ENCODE peak calls at places on chromosomes 11 and 22, in ten cellular contexts. R is AG10803; S is HL-60; J is kidney; M is mesenchymal stem cell; H is effector memory CD4-positive, alpha-beta T cell; N is PC-3; C is right cardiac atrium; T is fibroblast of pulmonary artery; I is AG04449. P is an unnamed sample.
A peak's percentile ranks its signal among the peaks of the same experiment; 100 is the strongest.

GRCh38 chr11:36389006-36389405 is 92.9 kb downstream of the PRR5L start:
- DNase-seq in R (no peak), S (no peak), J (no peak), M (no peak), H (no peak), N (no peak), C (no peak), T (no peak), I (no peak), P (no peak)

GRCh38 chr11:117908959-117909610 is 20.1 kb downstream of the TMPRSS13 start:
- DNase-seq in R (no peak), S (no peak), J (no peak), M (peak; percentile 25), H (no peak), N (no peak), C (peak; percentile 2), T (no peak), I (no peak), P (peak; percentile 83)

GRCh38 chr11:65633390-65634139 is 4.3 kb upstream of the SIPA1 start:
- DNase-seq in R (no peak), S (no peak), J (no peak), M (no peak), H (no peak), N (no peak), C (no peak), T (no peak), I (no peak), P (no peak)

GRCh38 chr11:35914824-35915223 is 29.0 kb upstream of the LDLRAD3 start:
- DNase-seq in R (no peak), S (no peak), J (no peak), M (peak; percentile 38), H (no peak), N (no peak), C (no peak), T (no peak), I (no peak), P (no peak)

GRCh38 chr11:2885017-2885675 is 429 bp downstream of the CDKN1C start:
- DNase-seq in R (peak; percentile 49), S (peak; percentile 26), J (peak; percentile 88), M (peak; percentile 74), H (peak; percentile 16), N (peak; percentile 66), C (peak; percentile 66), T (peak; percentile 50), I (no peak), P (peak; percentile 87)

GRCh38 chr11:125376117-125376516 is 119.9 kb downstream of the FEZ1 start:
- DNase-seq in R (no peak), S (no peak), J (no peak), M (no peak), H (no peak), N (no peak), C (peak; percentile 68), T (peak; percentile 50), I (no peak), P (no peak)

GRCh38 chr11:2933376-2934056 is 4.3 kb upstream of the PHLDA2 start:
- DNase-seq in R (peak; percentile 88), S (peak; percentile 90), J (peak; percentile 93), M (peak; percentile 89), H (peak; percentile 45), N (peak; percentile 96), C (peak; percentile 78), T (peak; percentile 77), I (no peak), P (peak; percentile 44)

GRCh38 chr22:39220450-39220849 is 24.3 kb downstream of the PDGFB start:
- DNase-seq in R (no peak), S (no peak), J (peak; percentile 20), M (no peak), H (no peak), N (no peak), C (no peak), T (no peak), I (no peak), P (no peak)

GRCh38 chr11:108588287-108588686 is 5.3 kb downstream of the EXPH5 start:
- DNase-seq in R (no peak), S (no peak), J (no peak), M (no peak), H (no peak), N (peak; percentile 31), C (no peak), T (no peak), I (no peak), P (no peak)

GRCh38 chr11:35525501-35526175 is at the start of gene PAMR1:
- DNase-seq in R (peak; percentile 77), S (no peak), J (peak; percentile 85), M (peak; percentile 82), H (no peak), N (no peak), C (peak; percentile 70), T (peak; percentile 80), I (no peak), P (no peak)

GRCh38 chr11:34300571-34301295 is 57.1 kb downstream of the ABTB2 start:
- DNase-seq in R (no peak), S (peak; percentile 18), J (no peak), M (no peak), H (no peak), N (no peak), C (no peak), T (no peak), I (no peak), P (no peak)

GRCh38 chr11:76148207-76148606 is 58.1 kb downstream of the WNT11 start:
- DNase-seq in R (no peak), S (no peak), J (no peak), M (no peak), H (no peak), N (peak; percentile 20), C (no peak), T (no peak), I (no peak), P (no peak)

GRCh38 chr11:76148941-76149613 is 57.2 kb downstream of the WNT11 start:
- DNase-seq in R (no peak), S (no peak), J (no peak), M (no peak), H (no peak), N (peak; percentile 61), C (no peak), T (peak; percentile 7), I (no peak), P (no peak)

GRCh38 chr11:76150141-76150540 is 56.2 kb downstream of the WNT11 start:
- DNase-seq in R (no peak), S (no peak), J (no peak), M (no peak), H (no peak), N (no peak), C (no peak), T (no peak), I (no peak), P (no peak)

GRCh38 chr11:76149713-76150112 is 56.6 kb downstream of the WNT11 start:
- DNase-seq in R (no peak), S (no peak), J (no peak), M (no peak), H (no peak), N (no peak), C (no peak), T (no peak), I (no peak), P (no peak)

GRCh38 chr11:76147106-76147735 is 59.1 kb downstream of the WNT11 start:
- DNase-seq in R (no peak), S (no peak), J (no peak), M (no peak), H (no peak), N (no peak), C (no peak), T (no peak), I (no peak), P (no peak)
- H3K4me3 ChIP-seq in R (no peak overlapping the region), S (no peak overlapping the region), J (no peak overlapping the region), M (no peak overlapping the region), H (no peak overlapping the region), N (no peak overlapping the region), C (no peak overlapping the region), T (no peak overlapping the region), I (no peak overlapping the region), P (no peak overlapping the region)

DNA sequence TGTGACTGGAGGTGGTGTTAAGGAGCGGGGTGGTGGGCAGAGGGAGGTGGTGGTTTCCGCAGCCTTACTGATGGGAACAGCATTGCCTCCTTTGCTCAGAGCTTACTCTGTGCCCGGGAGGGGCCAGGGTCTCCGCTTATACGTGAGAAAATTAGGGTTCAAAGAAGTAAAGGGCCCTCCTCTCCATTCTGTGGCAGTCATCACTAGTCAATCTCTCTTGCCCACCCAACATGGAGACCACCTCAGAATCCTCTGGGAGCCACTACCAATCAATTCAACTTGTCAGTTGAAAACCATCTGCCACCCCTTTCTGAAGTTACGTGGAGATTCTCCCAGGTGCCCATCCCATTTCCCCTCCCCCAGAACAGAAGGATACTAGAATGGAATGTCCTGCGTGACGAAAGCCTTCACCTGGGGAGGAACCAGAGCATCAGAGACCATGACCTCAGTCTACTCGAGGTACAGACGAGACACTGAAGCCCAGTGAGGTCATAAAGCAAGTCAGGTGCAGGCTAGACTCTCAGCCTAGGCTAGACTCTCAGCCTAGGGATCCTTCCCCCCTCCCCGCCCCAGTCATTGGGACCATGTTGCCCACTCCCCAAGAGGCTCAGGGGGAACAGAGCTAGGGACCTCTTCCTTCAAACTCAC is 2.0 kb downstream of the SELENOM start:
- DNase-seq in R (no peak), S (no peak), J (no peak), M (no peak), H (no peak), N (no peak), C (no peak), T (no peak), I (no peak), P (no peak)
- H3K4me3 ChIP-seq in R (peak overlapping the region; percentile 95), S (no peak overlapping the region), J (peak overlapping the region; percentile 81), M (peak overlapping the region; percentile 95), H (no peak overlapping the region), N (no peak overlapping the region), C (no peak overlapping the region), T (no peak overlapping the region), I (peak overlapping the region; percentile 97), P (peak overlapping the region; percentile 94)

GRCh38 chr11:96000064-96000463 is 76.2 kb upstream of the MTMR2 start:
- DNase-seq in R (peak; percentile 29), S (no peak), J (no peak), M (no peak), H (no peak), N (peak; percentile 32), C (no peak), T (peak; percentile 35), I (no peak), P (no peak)
- H3K4me3 ChIP-seq in R (peak overlapping the region; percentile 15), S (no peak overlapping the region), J (peak overlapping the region; percentile 2), M (peak overlapping the region; percentile 62), H (no peak overlapping the region), N (no peak overlapping the region), C (peak overlapping the region; percentile 52), T (no peak overlapping the region), I (no peak overlapping the region), P (no peak overlapping the region)

GRCh38 chr22:22362311-22362710 is 117.7 kb downstream of the VPREB1 start:
- DNase-seq in R (no peak), S (no peak), J (no peak), M (no peak), H (no peak), N (no peak), C (no peak), T (no peak), I (no peak), P (no peak)
- H3K4me3 ChIP-seq in R (no peak overlapping the region), S (no peak overlapping the region), J (no peak overlapping the region), M (no peak overlapping the region), H (no peak overlapping the region), N (no peak overlapping the region), C (no peak overlapping the region), T (no peak overlapping the region), I (no peak overlapping the region), P (no peak overlapping the region)